ENCODE peak calls at places on chromosomes 13 and 19, in nine cellular contexts. F is hepatic stellate cell; E is stimulated activated CD4-positive, alpha-beta T cell treated with anti-CD3 and anti-CD28 coated beads, Interleukin-1b, Interleukin-23, amount 100 ng/mL, for 48 hours; M is activated CD4-positive, alpha-beta memory T cell treated with anti-CD3 and anti-CD28 coated beads, Interleukin-2, amount 10 ng/mL, durations not matched to agents 7 days and 5 days; H is left ventricle myocardium inferior; C is EL; Y is NCI-H526; I is neural crest cell; J is NCI-H1436. T is an unnamed sample.

GRCh38 chr19:42596391-42597071 is 1.8 kb upstream of the CEACAM8 start:
- DNase-seq in C (peak; percentile 25), I (peak; percentile 65), H (no peak), Y (peak; percentile 26), J (no peak), M (peak; percentile 41), F (peak; percentile 34), E (peak; percentile 19), T (no peak)

GRCh38 chr13:35356572-35356971 is 119.9 kb downstream of the MAB21L1 start:
- DNase-seq in E (no peak), M (no peak), H (no peak), I (no peak), Y (no peak), J (no peak), C (no peak), F (no peak), T (no peak)

GRCh38 chr19:54420383-54421168 is 5.3 kb downstream of the TTYH1 start:
- DNase-seq in H (peak; percentile 55), M (no peak), F (no peak), Y (no peak), J (no peak), I (peak; percentile 82), E (no peak), C (no peak), T (no peak)

GRCh38 chr13:112446867-112447266 is 70.7 kb downstream of the SPACA7 start:
- DNase-seq in F (no peak), Y (no peak), J (no peak), H (no peak), C (no peak), I (no peak), E (no peak), M (peak; percentile 8), T (no peak)

GRCh38 chr19:38285567-38285966 is 18.5 kb upstream of the C19orf33 start:
- DNase-seq in Y (no peak), H (no peak), M (no peak), J (no peak), E (no peak), I (no peak), C (peak; percentile 35), F (peak; percentile 70), T (no peak)

GRCh38 chr13:105464249-105464648 is 1071.2 kb downstream of the EFNB2 start:
- DNase-seq in F (no peak), E (no peak), Y (no peak), C (peak; percentile 16), I (no peak), H (no peak), M (no peak), J (no peak), T (peak; percentile 68)

GRCh38 chr13:76389321-76389720 is 496.9 kb downstream of the KCTD12 start:
- DNase-seq in F (no peak), H (no peak), J (no peak), M (no peak), Y (no peak), E (no peak), C (no peak), I (no peak), T (no peak)

GRCh38 chr19:3266792-3267469 is 42.5 kb downstream of the CELF5 start:
- DNase-seq in Y (no peak), F (no peak), E (no peak), I (no peak), M (no peak), C (no peak), H (no peak), J (no peak), T (no peak)

GRCh38 chr13:111630411-111630810 is 310.0 kb downstream of the TEX29 start:
- DNase-seq in E (no peak), F (no peak), H (no peak), M (no peak), C (no peak), Y (peak; percentile 7), I (no peak), J (peak; percentile 47), T (no peak)

GRCh38 chr13:19059016-19059780 is 122.4 kb downstream of the TUBA3C start:
- DNase-seq in Y (no peak), J (no peak), E (no peak), I (no peak), F (no peak), M (no peak), C (no peak), H (no peak), T (no peak)

GRCh38 chr19:17658666-17659065 is 29.5 kb downstream of the UNC13A start:
- DNase-seq in H (no peak), I (no peak), Y (no peak), E (no peak), C (no peak), J (no peak), M (no peak), F (no peak), T (no peak)

GRCh38 chr13:60358453-60358852 is 38.6 kb upstream of the TDRD3 start:
- DNase-seq in C (no peak), M (no peak), J (no peak), H (no peak), Y (no peak), E (no peak), I (no peak), F (no peak), T (no peak)

GRCh38 chr13:94233401-94233800 is 246.1 kb downstream of the DCT start:
- DNase-seq in I (no peak), H (peak; percentile 20), M (no peak), E (no peak), J (no peak), Y (no peak), C (peak; percentile 90), F (peak; percentile 42), T (peak; percentile 91)

GRCh38 chr13:99630269-99630898 is 129.1 kb downstream of the TM9SF2 start:
- DNase-seq in E (no peak), M (no peak), F (no peak), J (no peak), C (no peak), Y (no peak), H (no peak), I (no peak), T (no peak)

GRCh38 chr19:38893341-38893771 is 6.1 kb downstream of the SIRT2 start:
- DNase-seq in J (no peak), I (no peak), C (no peak), H (no peak), E (no peak), M (no peak), F (no peak), Y (no peak), T (no peak)

GRCh38 chr13:20814224-20814910 is 40.6 kb upstream of the EEF1AKMT1 start:
- DNase-seq in M (no peak), I (no peak), J (no peak), E (no peak), C (peak; percentile 97), Y (no peak), F (peak; percentile 57), H (peak; percentile 81), T (peak; percentile 41)

GRCh38 chr13:84479656-84480055 is 597.4 kb upstream of the SLITRK1 start:
- DNase-seq in Y (no peak), F (no peak), M (no peak), C (peak; percentile 8), J (no peak), E (no peak), I (no peak), H (no peak), T (peak; percentile 87)

GRCh38 chr13:112451512-112452379 is 75.6 kb downstream of the SPACA7 start:
- DNase-seq in J (no peak), F (no peak), Y (no peak), I (no peak), M (peak; percentile 7), E (no peak), C (no peak), H (no peak), T (no peak)

GRCh38 chr19:19578241-19578640 is 40.2 kb downstream of the CILP2 start:
- DNase-seq in C (no peak), Y (no peak), J (peak; percentile 94), M (no peak), F (no peak), H (no peak), E (no peak), I (no peak), T (no peak)

GRCh38 chr19:49338691-49339363 is 3.6 kb downstream of the CD37 start:
- DNase-seq in H (peak; percentile 75), C (peak; percentile 28), I (peak; percentile 30), E (peak; percentile 45), F (peak; percentile 40), J (no peak), M (no peak), Y (peak; percentile 81), T (peak; percentile 78)

GRCh38 chr13:26605845-26606244 is 48.4 kb downstream of the WASF3 start:
- DNase-seq in I (no peak), Y (no peak), E (no peak), C (no peak), M (no peak), J (no peak), H (no peak), F (no peak), T (no peak)

GRCh38 chr13:99176309-99177276 is 24.1 kb upstream of the UBAC2 start:
- DNase-seq in Y (peak; percentile 84), J (peak; percentile 78), I (peak; percentile 73), E (peak; percentile 76), C (peak; percentile 56), H (peak; percentile 65), M (peak; percentile 79), F (peak; percentile 69), T (peak; percentile 44)

GRCh38 chr13:114064516-114065140 is 67.8 kb downstream of the RASA3 start:
- DNase-seq in M (no peak), F (peak; percentile 45), I (peak; percentile 72), J (no peak), H (peak; percentile 28), Y (no peak), C (no peak), E (no peak), T (peak; percentile 37)

GRCh38 chr13:41213919-41214318 is 19.6 kb upstream of the KBTBD7 start:
- DNase-seq in H (no peak), J (no peak), M (no peak), I (no peak), C (no peak), Y (no peak), F (no peak), E (no peak), T (no peak)

GRCh38 chr19:768424-768823 is 17.5 kb downstream of the MISP start:
- DNase-seq in E (no peak), I (no peak), M (no peak), H (no peak), C (peak; percentile 88), Y (no peak), J (no peak), F (peak; percentile 89), T (no peak)

T was measured in mammary epithelial cell.